ENCODE peak calls at places on chromosomes 7 and 10, in eight cellular contexts. L is left ventricle myocardium inferior; Y is heart left ventricle; N is stomach; U is psoas muscle; S is HL-60; K is heart right ventricle; F is CD8-positive, alpha-beta T cell. R is an unnamed sample.

GRCh38 chr10:92688927-92689662 is 660 bp upstream of the HHEX start:
- DNase-seq in L (no peak), Y (no peak), N (peak), U (no peak), S (peak), K (peak), F (no peak), R (no peak)

GRCh38 chr7:30168800-30169584 is 34.2 kb downstream of the MTURN start:
- DNase-seq in L (no peak), Y (no peak), N (no peak), U (no peak), S (no peak), K (no peak), F (no peak), R (no peak)

GRCh38 chr7:121561717-121562116 is 165.6 kb upstream of the FAM3C start:
- DNase-seq in L (no peak), Y (no peak), N (no peak), U (no peak), S (no peak), K (no peak), F (no peak), R (no peak)

GRCh38 chr7:142717453-142717852 is 31.8 kb upstream of the PRSS1 start:
- DNase-seq in L (no peak), Y (no peak), N (no peak), U (no peak), S (no peak), K (no peak), F (no peak), R (no peak)

GRCh38 chr7:66145404-66145843 is 30.8 kb downstream of the CRCP start:
- DNase-seq in L (peak), Y (peak), N (peak), U (peak), S (no peak), K (peak), F (no peak), R (no peak)

GRCh38 chr7:119974972-119975371 is 298.0 kb upstream of the KCND2 start:
- DNase-seq in L (no peak), Y (no peak), N (no peak), U (no peak), S (no peak), K (no peak), F (no peak), R (no peak)

GRCh38 chr10:49605939-49606509 is 4.1 kb upstream of the SLC18A3 start:
- DNase-seq in L (no peak), Y (no peak), N (no peak), U (no peak), S (no peak), K (no peak), F (no peak), R (no peak)

GRCh38 chr7:69245646-69246045 is 352.6 kb upstream of the AUTS2 start:
- DNase-seq in L (no peak), Y (no peak), N (no peak), U (no peak), S (no peak), K (no peak), F (no peak), R (no peak)

GRCh38 chr7:1323178-1324027 is 90.7 kb downstream of the UNCX start:
- DNase-seq in L (no peak), Y (no peak), N (no peak), U (peak), S (no peak), K (no peak), F (no peak), R (peak)

DNA sequence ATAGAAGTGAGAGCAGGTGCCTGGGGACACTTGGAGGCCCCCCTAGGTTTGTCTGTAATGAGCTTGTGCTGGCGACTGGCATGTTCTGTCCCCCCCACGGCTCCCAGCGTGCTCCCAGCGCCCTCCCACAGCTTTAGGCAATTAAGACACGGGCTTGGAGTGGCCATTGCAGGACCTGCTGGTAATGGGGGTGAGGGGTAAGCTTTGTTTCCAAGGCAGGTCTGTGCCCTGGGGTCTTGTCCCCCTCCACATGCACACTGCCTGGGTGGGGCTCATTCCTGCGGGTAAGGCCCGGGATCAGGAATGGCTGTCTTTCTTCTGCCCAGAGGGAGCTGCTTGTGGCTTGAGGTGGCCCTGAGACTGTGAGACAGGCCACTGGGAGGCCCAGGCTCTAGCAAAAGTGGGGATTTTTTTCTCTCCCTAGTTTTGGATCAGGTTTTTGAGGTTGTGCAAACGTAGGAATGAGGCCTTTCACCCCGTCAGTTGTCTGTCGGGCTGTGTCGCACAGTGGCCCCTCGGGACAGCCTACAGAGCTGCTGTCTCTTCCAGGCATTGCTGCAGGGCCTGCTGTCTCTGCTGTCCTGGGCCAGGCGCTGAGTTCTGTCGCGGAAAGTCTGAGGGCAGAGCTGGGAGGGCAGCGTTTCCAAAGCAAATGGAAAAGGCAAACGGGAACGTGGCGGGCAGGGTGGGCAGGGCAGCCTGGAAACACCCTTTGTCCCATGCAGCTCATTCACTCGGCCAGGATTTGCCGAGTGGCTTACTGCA is 107.4 kb downstream of the LHPP start:
- DNase-seq in L (no peak), Y (no peak), N (no peak), U (peak), S (no peak), K (no peak), F (no peak), R (no peak)
- H3K27ac ChIP-seq in L (no peak), Y (no peak), N (no peak), U (no peak), S (no peak), K (no peak), F (no peak), R (no peak)

GRCh38 chr7:82051641-82052040 is 281.8 kb upstream of the HGF start:
- DNase-seq in L (no peak), Y (no peak), N (no peak), U (no peak), S (no peak), K (no peak), F (no peak), R (no peak)
- H3K27ac ChIP-seq in L (no peak), Y (no peak), N (no peak), U (no peak), S (no peak), K (no peak), F (no peak), R (no peak)

GRCh38 chr7:26155531-26156375 is 3.8 kb downstream of the NFE2L3 start:
- DNase-seq in L (no peak), Y (no peak), N (no peak), U (no peak), S (no peak), K (no peak), F (no peak), R (no peak)
- H3K27ac ChIP-seq in L (peak), Y (peak), N (peak), U (no peak), S (no peak), K (no peak), F (no peak), R (no peak)

DNA sequence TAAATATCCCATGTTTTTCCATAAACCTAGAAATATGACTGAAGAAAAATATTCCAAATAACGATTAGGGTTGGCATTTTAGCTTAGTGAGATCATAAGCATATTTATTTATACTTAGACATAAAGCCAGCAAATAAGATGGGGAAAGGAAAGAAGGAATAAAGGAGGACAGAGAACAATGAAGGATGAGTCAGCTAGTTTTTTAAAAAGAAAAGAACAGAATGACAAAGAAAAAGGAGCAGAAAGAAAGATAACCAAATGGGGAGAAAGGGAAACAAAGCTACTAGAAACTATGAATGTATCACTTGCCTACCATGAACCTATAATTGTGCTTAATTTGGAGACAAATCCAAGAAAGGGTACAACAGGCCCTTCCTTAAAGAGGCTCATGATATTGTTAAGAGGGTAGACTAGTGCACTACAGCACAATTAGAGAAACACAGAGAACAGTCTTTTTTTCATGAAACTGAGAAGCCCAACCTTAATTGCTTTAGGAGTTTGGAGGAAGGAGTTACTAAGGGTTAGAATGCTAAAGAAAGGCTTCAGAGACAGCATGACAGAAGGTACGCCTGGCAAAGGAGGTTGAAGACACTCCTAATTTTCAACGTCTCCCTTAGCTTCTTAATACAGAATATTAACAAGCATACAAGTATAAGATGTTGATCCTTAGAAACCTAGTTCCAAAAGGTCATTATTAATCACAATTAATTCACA is 23.9 kb downstream of the HERPUD2 start:
- DNase-seq in L (no peak), Y (no peak), N (no peak), U (no peak), S (no peak), K (no peak), F (no peak), R (no peak)
- H3K27ac ChIP-seq in L (no peak), Y (no peak), N (no peak), U (no peak), S (no peak), K (no peak), F (no peak), R (no peak)

DNA sequence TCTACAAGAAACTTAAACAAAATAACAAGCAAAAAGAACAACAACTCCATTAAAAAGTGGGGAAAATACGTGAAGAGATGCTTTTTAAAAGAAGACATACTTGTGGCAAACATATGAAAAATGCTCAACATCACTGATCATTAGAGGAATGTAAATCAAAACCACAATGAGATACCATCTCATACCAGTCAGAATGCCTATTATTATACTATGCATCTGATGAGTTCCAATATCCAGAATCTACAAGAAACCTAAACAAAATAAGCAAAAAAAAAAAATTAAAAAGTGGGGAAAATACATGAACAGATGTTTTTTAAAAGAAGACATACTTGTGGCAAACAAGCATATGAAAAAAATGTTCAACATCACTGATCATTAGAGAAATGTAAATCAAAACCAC is 29.6 kb upstream of the AKR1C3 start:
- DNase-seq in L (no peak), Y (no peak), N (no peak), U (no peak), S (no peak), K (no peak), F (no peak), R (no peak)
- H3K27ac ChIP-seq in L (no peak), Y (no peak), N (no peak), U (no peak), S (no peak), K (no peak), F (no peak), R (no peak)

DNA sequence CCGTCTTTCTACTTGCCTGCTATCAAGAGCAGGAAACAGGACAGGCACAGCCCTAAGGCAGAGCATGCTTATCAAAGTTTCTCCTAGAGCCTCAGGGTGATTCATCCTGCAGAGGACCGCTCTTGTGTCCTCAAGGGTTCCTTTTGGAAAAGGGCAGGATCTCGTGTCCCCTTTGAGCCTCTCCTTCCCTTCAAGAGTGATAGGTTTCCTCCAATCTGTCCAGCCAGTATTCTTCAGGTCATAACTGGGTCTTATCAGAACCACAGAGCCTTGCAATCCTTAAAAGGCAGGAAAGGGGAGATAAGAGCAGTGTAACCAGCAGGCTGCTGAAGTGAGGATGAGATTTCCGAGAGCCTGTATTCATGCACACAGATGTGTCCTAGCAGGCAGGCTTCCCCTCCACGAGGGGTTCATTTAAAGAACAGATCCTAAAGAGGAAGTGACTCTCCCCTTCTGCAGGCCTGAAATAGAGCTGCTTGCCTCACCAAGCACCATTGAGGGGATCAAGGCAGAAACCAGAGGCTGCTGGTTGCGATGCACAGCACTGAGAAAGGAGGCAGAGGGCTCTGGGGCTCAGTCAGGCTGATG is 90.5 kb upstream of the SVIL start:
- DNase-seq in L (peak), Y (peak), N (no peak), U (no peak), S (no peak), K (no peak), F (no peak), R (no peak)
- H3K27ac ChIP-seq in L (peak), Y (peak), N (peak), U (peak), S (peak), K (peak), F (no peak), R (no peak)

GRCh38 chr7:155953501-155953778 is 141.2 kb upstream of the SHH start:
- DNase-seq in L (no peak), Y (no peak), N (peak), U (no peak), S (no peak), K (no peak), F (no peak), R (no peak)

GRCh38 chr7:155948845-155949244 is 136.6 kb upstream of the SHH start:
- DNase-seq in L (no peak), Y (no peak), N (peak), U (no peak), S (no peak), K (no peak), F (no peak), R (no peak)

GRCh38 chr7:155948423-155948822 is 136.2 kb upstream of the SHH start:
- DNase-seq in L (no peak), Y (no peak), N (peak), U (no peak), S (no peak), K (no peak), F (no peak), R (no peak)

GRCh38 chr7:155951554-155952158 is 139.4 kb upstream of the SHH start:
- DNase-seq in L (no peak), Y (no peak), N (peak), U (peak), S (no peak), K (no peak), F (no peak), R (no peak)

GRCh38 chr7:155950898-155951553 is 138.8 kb upstream of the SHH start:
- DNase-seq in L (no peak), Y (no peak), N (peak), U (no peak), S (no peak), K (no peak), F (no peak), R (no peak)
- H3K27ac ChIP-seq in L (no peak), Y (no peak), N (peak), U (no peak), S (no peak), K (no peak), F (no peak), R (no peak)

DNA sequence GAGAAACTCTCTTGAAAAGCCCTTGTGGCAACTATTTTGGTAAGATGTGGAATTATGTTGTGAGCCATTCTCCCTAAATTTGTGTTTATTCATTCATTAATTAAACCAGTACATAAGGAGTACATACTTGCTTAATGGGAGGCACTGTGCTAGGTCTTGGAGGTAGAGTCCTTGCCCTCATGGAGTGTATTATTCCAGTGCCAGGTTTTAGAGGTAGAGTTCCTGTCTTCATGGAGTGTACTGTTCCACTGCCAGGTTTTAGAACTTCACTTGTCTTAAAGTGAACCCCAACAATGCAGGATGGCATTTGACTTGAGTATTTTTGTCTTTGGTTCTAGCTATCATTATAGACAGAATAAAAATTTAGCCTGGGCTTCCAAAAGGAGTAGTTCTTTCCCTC is 8.8 kb downstream of the MXI1 start:
- DNase-seq in L (no peak), Y (no peak), N (no peak), U (no peak), S (no peak), K (no peak), F (no peak), R (no peak)
- H3K27ac ChIP-seq in L (peak), Y (no peak), N (peak), U (peak), S (peak), K (no peak), F (no peak), R (peak)

R was measured in caudate nucleus.